ENCODE peak calls at places on chromosomes 13 and 19, in four cellular contexts. T is AG04450; K is stimulated activated CD8-positive, alpha-beta memory T cell treated with anti-CD3 and anti-CD28 coated beads, Interleukin-4, amount 100 ng/mL, for 4 hours; Z is brain microvascular endothelial cell. D is an unnamed sample.

GRCh38 chr19:1082165-1082927 is 12.8 kb downstream of the POLR2E start:
- DNase-seq in K (peak; percentile 44), T (no peak), Z (no peak), D (no peak)

GRCh38 chr19:38266981-38267597 is 2.7 kb downstream of the SPINT2 start:
- DNase-seq in Z (peak; percentile 47), T (peak; percentile 29), K (no peak), D (no peak)

GRCh38 chr19:7888145-7888825 is at the start of gene LRRC8E:
- DNase-seq in T (no peak), Z (peak; percentile 64), K (no peak), D (no peak)

GRCh38 chr19:42386974-42387707 is 3.0 kb downstream of the CNFN start:
- DNase-seq in Z (peak; percentile 26), K (peak; percentile 22), T (no peak), D (peak; percentile 47)

GRCh38 chr13:26965976-26966375 is 205.4 kb upstream of the GPR12 start:
- DNase-seq in T (peak; percentile 92), K (no peak), Z (peak; percentile 32), D (no peak)

GRCh38 chr19:7658219-7658686 is 10.6 kb upstream of the RETN start:
- DNase-seq in Z (no peak), K (no peak), T (no peak), D (no peak)

GRCh38 chr19:42091300-42092266 is 15.6 kb downstream of the ZNF574 start:
- DNase-seq in K (no peak), T (no peak), Z (no peak), D (no peak)

GRCh38 chr13:34465423-34465922 is 476.6 kb upstream of the NBEA start:
- DNase-seq in T (no peak), Z (no peak), K (no peak), D (no peak)

GRCh38 chr19:18290250-18291018 is 9.0 kb upstream of the JUND start:
- DNase-seq in K (peak; percentile 59), T (no peak), Z (peak; percentile 37), D (no peak)

GRCh38 chr13:102280366-102280765 is 121.5 kb downstream of the FGF14 start:
- DNase-seq in K (no peak), Z (no peak), T (no peak), D (no peak)